ENCODE peak calls at places on chromosomes 2 and 18, in seven cellular contexts. One of them, this sample, is unnamed.

GRCh38 chr2:237629188-237629534 is 1.8 kb downstream of the LRRFIP1 start:
- DNase-seq in aorta: no peak
- DNase-seq in SK-MEL-5: no peak
- DNase-seq in AG09319: no peak
- DNase-seq in EH: peak; percentile 80
- DNase-seq in Daoy: no peak
- DNase-seq in NCI-H146: no peak
- DNase-seq in this sample: no peak

GRCh38 chr2:16293398-16293797 is 353.0 kb downstream of the MYCN start:
- DNase-seq in aorta: no peak
- DNase-seq in SK-MEL-5: no peak
- DNase-seq in AG09319: no peak
- DNase-seq in EH: no peak
- DNase-seq in Daoy: no peak
- DNase-seq in NCI-H146: no peak
- DNase-seq in this sample: peak; percentile 9

GRCh38 chr2:18232731-18233438 is 327.6 kb downstream of the RDH14 start:
- DNase-seq in aorta: no peak
- DNase-seq in SK-MEL-5: no peak
- DNase-seq in AG09319: no peak
- DNase-seq in EH: peak; percentile 24
- DNase-seq in Daoy: peak; percentile 4
- DNase-seq in NCI-H146: no peak
- DNase-seq in this sample: no peak

GRCh38 chr2:221461911-221462310 is 110.2 kb downstream of the EPHA4 start:
- DNase-seq in aorta: no peak
- DNase-seq in SK-MEL-5: peak; percentile 19
- DNase-seq in AG09319: no peak
- DNase-seq in EH: peak; percentile 79
- DNase-seq in Daoy: no peak
- DNase-seq in NCI-H146: no peak
- DNase-seq in this sample: no peak

GRCh38 chr2:23940976-23941605 is 828 bp downstream of the UBXN2A start:
- DNase-seq in aorta: no peak
- DNase-seq in SK-MEL-5: peak; percentile 10
- DNase-seq in AG09319: no peak
- DNase-seq in EH: peak; percentile 22
- DNase-seq in Daoy: no peak
- DNase-seq in NCI-H146: peak; percentile 32
- DNase-seq in this sample: peak; percentile 38

GRCh38 chr2:43407826-43408783 is 181.7 kb upstream of the ZFP36L2 start:
- DNase-seq in aorta: no peak
- DNase-seq in SK-MEL-5: no peak
- DNase-seq in AG09319: no peak
- DNase-seq in EH: peak; percentile 71
- DNase-seq in Daoy: no peak
- DNase-seq in NCI-H146: no peak
- DNase-seq in this sample: peak; percentile 51

GRCh38 chr2:9656270-9656766 is 25.5 kb upstream of the YWHAQ start:
- DNase-seq in aorta: no peak
- DNase-seq in SK-MEL-5: no peak
- DNase-seq in AG09319: peak; percentile 45
- DNase-seq in EH: peak; percentile 98
- DNase-seq in Daoy: peak; percentile 98
- DNase-seq in NCI-H146: no peak
- DNase-seq in this sample: peak; percentile 54

GRCh38 chr2:102057502-102058292 is 65.9 kb downstream of the IL1R2 start:
- DNase-seq in aorta: no peak
- DNase-seq in SK-MEL-5: no peak
- DNase-seq in AG09319: no peak
- DNase-seq in EH: peak; percentile 25
- DNase-seq in Daoy: no peak
- DNase-seq in NCI-H146: no peak
- DNase-seq in this sample: no peak

GRCh38 chr2:40287201-40287600 is 164.7 kb downstream of the SLC8A1 start:
- DNase-seq in aorta: no peak
- DNase-seq in SK-MEL-5: no peak
- DNase-seq in AG09319: no peak
- DNase-seq in EH: no peak
- DNase-seq in Daoy: no peak
- DNase-seq in NCI-H146: peak; percentile 76
- DNase-seq in this sample: no peak

GRCh38 chr2:69456950-69457445 is 19.8 kb upstream of the NFU1 start:
- DNase-seq in aorta: no peak
- DNase-seq in SK-MEL-5: no peak
- DNase-seq in AG09319: no peak
- DNase-seq in EH: no peak
- DNase-seq in Daoy: no peak
- DNase-seq in NCI-H146: no peak
- DNase-seq in this sample: no peak

GRCh38 chr18:3055201-3055600 is 42.3 kb upstream of the LPIN2 start:
- DNase-seq in aorta: no peak
- DNase-seq in SK-MEL-5: no peak
- DNase-seq in AG09319: no peak
- DNase-seq in EH: no peak
- DNase-seq in Daoy: no peak
- DNase-seq in NCI-H146: no peak
- DNase-seq in this sample: no peak

GRCh38 chr2:152350155-152350679 is 15.2 kb downstream of the FMNL2 start:
- DNase-seq in aorta: no peak
- DNase-seq in SK-MEL-5: peak; percentile 55
- DNase-seq in AG09319: no peak
- DNase-seq in EH: no peak
- DNase-seq in Daoy: no peak
- DNase-seq in NCI-H146: no peak
- DNase-seq in this sample: no peak

GRCh38 chr2:134207589-134208209 is 46.2 kb upstream of the MGAT5 start:
- DNase-seq in aorta: peak; percentile 69
- DNase-seq in SK-MEL-5: peak; percentile 74
- DNase-seq in AG09319: no peak
- DNase-seq in EH: peak; percentile 58
- DNase-seq in Daoy: peak; percentile 64
- DNase-seq in NCI-H146: peak; percentile 58
- DNase-seq in this sample: peak; percentile 57

GRCh38 chr2:42171396-42171971 is 2.3 kb downstream of the EML4 start:
- DNase-seq in aorta: no peak
- DNase-seq in SK-MEL-5: no peak
- DNase-seq in AG09319: peak; percentile 49
- DNase-seq in EH: peak; percentile 41
- DNase-seq in Daoy: no peak
- DNase-seq in NCI-H146: no peak
- DNase-seq in this sample: no peak

GRCh38 chr18:62018034-62018760 is 125.4 kb upstream of the RNF152 start:
- DNase-seq in aorta: peak; percentile 78
- DNase-seq in SK-MEL-5: no peak
- DNase-seq in AG09319: peak; percentile 96
- DNase-seq in EH: peak; percentile 72
- DNase-seq in Daoy: no peak
- DNase-seq in NCI-H146: no peak
- DNase-seq in this sample: no peak

GRCh38 chr18:68056936-68057335 is 540.4 kb upstream of the DSEL start:
- DNase-seq in aorta: no peak
- DNase-seq in SK-MEL-5: no peak
- DNase-seq in AG09319: no peak
- DNase-seq in EH: peak; percentile 51
- DNase-seq in Daoy: no peak
- DNase-seq in NCI-H146: no peak
- DNase-seq in this sample: no peak

GRCh38 chr2:20170646-20171250 is 54.2 kb downstream of the SDC1 start:
- DNase-seq in aorta: no peak
- DNase-seq in SK-MEL-5: no peak
- DNase-seq in AG09319: no peak
- DNase-seq in EH: no peak
- DNase-seq in Daoy: no peak
- DNase-seq in NCI-H146: no peak
- DNase-seq in this sample: no peak

GRCh38 chr2:105194022-105194681 is 47.4 kb upstream of the GPR45 start:
- DNase-seq in aorta: no peak
- DNase-seq in SK-MEL-5: no peak
- DNase-seq in AG09319: no peak
- DNase-seq in EH: no peak
- DNase-seq in Daoy: no peak
- DNase-seq in NCI-H146: no peak
- DNase-seq in this sample: peak; percentile 40

GRCh38 chr2:48569433-48569832 is 39.5 kb downstream of the STON1 start:
- DNase-seq in aorta: no peak
- DNase-seq in SK-MEL-5: no peak
- DNase-seq in AG09319: no peak
- DNase-seq in EH: peak; percentile 57
- DNase-seq in Daoy: no peak
- DNase-seq in NCI-H146: no peak
- DNase-seq in this sample: no peak

GRCh38 chr2:150167711-150168110 is 319.8 kb downstream of the RND3 start:
- DNase-seq in aorta: no peak
- DNase-seq in SK-MEL-5: no peak
- DNase-seq in AG09319: no peak
- DNase-seq in EH: peak; percentile 71
- DNase-seq in Daoy: peak; percentile 68
- DNase-seq in NCI-H146: no peak
- DNase-seq in this sample: no peak

GRCh38 chr2:120988741-120989555 is 253.3 kb downstream of the GLI2 start:
- DNase-seq in aorta: no peak
- DNase-seq in SK-MEL-5: no peak
- DNase-seq in AG09319: no peak
- DNase-seq in EH: no peak
- DNase-seq in Daoy: no peak
- DNase-seq in NCI-H146: no peak
- DNase-seq in this sample: no peak

GRCh38 chr2:219045937-219046550 is 4.7 kb upstream of the CFAP65 start:
- DNase-seq in aorta: no peak
- DNase-seq in SK-MEL-5: peak; percentile 46
- DNase-seq in AG09319: no peak
- DNase-seq in EH: peak; percentile 55
- DNase-seq in Daoy: peak; percentile 51
- DNase-seq in NCI-H146: no peak
- DNase-seq in this sample: no peak

GRCh38 chr2:64771726-64772125 is 118.0 kb upstream of the SERTAD2 start:
- DNase-seq in aorta: no peak
- DNase-seq in SK-MEL-5: no peak
- DNase-seq in AG09319: no peak
- DNase-seq in EH: no peak
- DNase-seq in Daoy: no peak
- DNase-seq in NCI-H146: no peak
- DNase-seq in this sample: no peak

GRCh38 chr2:200050921-200051620 is 95.7 kb downstream of the MAIP1 start:
- DNase-seq in aorta: no peak
- DNase-seq in SK-MEL-5: no peak
- DNase-seq in AG09319: no peak
- DNase-seq in EH: no peak
- DNase-seq in Daoy: no peak
- DNase-seq in NCI-H146: no peak
- DNase-seq in this sample: no peak

This sample was measured in Ammon's horn.